ENCODE peak calls at places on chromosomes 12 and 14, in four cellular contexts. One of them, this sample, is unnamed.

GRCh38 chr12:31903025-31903424 is 56.2 kb upstream of the RESF1 start:
- DNase-seq in activated CD8-positive, alpha-beta memory T cell treated with anti-CD3 and anti-CD28 coated beads, Interleukin-2, amount 10 ng/mL, durations not matched to agents 7 days and 5 days: no peak
- DNase-seq in EH: no peak
- DNase-seq in fibroblast of lung: no peak
- DNase-seq in this sample: no peak

GRCh38 chr14:95575820-95576473 is 41.1 kb downstream of the GLRX5 start:
- DNase-seq in EH: no peak
- DNase-seq in fibroblast of lung: no peak
- DNase-seq in activated CD8-positive, alpha-beta memory T cell treated with anti-CD3 and anti-CD28 coated beads, Interleukin-2, amount 10 ng/mL, durations not matched to agents 7 days and 5 days: no peak
- DNase-seq in this sample: no peak

GRCh38 chr14:71322660-71323250 is 415.5 kb downstream of the PCNX1 start:
- DNase-seq in fibroblast of lung: peak; percentile 82
- DNase-seq in activated CD8-positive, alpha-beta memory T cell treated with anti-CD3 and anti-CD28 coated beads, Interleukin-2, amount 10 ng/mL, durations not matched to agents 7 days and 5 days: peak; percentile 45
- DNase-seq in EH: peak; percentile 73
- DNase-seq in this sample: peak; percentile 35

GRCh38 chr14:54435500-54435981 is 5.6 kb downstream of the CNIH1 start:
- DNase-seq in EH: peak; percentile 89
- DNase-seq in fibroblast of lung: peak; percentile 57
- DNase-seq in activated CD8-positive, alpha-beta memory T cell treated with anti-CD3 and anti-CD28 coated beads, Interleukin-2, amount 10 ng/mL, durations not matched to agents 7 days and 5 days: no peak
- DNase-seq in this sample: no peak

GRCh38 chr14:21476526-21476924 is 234 bp downstream of the RAB2B start:
- DNase-seq in fibroblast of lung: no peak
- DNase-seq in activated CD8-positive, alpha-beta memory T cell treated with anti-CD3 and anti-CD28 coated beads, Interleukin-2, amount 10 ng/mL, durations not matched to agents 7 days and 5 days: no peak
- DNase-seq in EH: no peak
- DNase-seq in this sample: peak; percentile 18

GRCh38 chr12:118355838-118356237 is 16.9 kb downstream of the TAOK3 start:
- DNase-seq in fibroblast of lung: no peak
- DNase-seq in EH: peak; percentile 64
- DNase-seq in activated CD8-positive, alpha-beta memory T cell treated with anti-CD3 and anti-CD28 coated beads, Interleukin-2, amount 10 ng/mL, durations not matched to agents 7 days and 5 days: no peak
- DNase-seq in this sample: no peak

GRCh38 chr14:101511620-101512395 is 49.5 kb upstream of the DIO3 start:
- DNase-seq in EH: no peak
- DNase-seq in activated CD8-positive, alpha-beta memory T cell treated with anti-CD3 and anti-CD28 coated beads, Interleukin-2, amount 10 ng/mL, durations not matched to agents 7 days and 5 days: no peak
- DNase-seq in fibroblast of lung: no peak
- DNase-seq in this sample: no peak

GRCh38 chr12:26941251-26941650 is 3.0 kb downstream of the FGFR1OP2 start:
- DNase-seq in activated CD8-positive, alpha-beta memory T cell treated with anti-CD3 and anti-CD28 coated beads, Interleukin-2, amount 10 ng/mL, durations not matched to agents 7 days and 5 days: no peak
- DNase-seq in EH: no peak
- DNase-seq in fibroblast of lung: no peak
- DNase-seq in this sample: no peak

GRCh38 chr12:13964666-13965065 is 16.7 kb downstream of the GRIN2B start:
- DNase-seq in fibroblast of lung: no peak
- DNase-seq in activated CD8-positive, alpha-beta memory T cell treated with anti-CD3 and anti-CD28 coated beads, Interleukin-2, amount 10 ng/mL, durations not matched to agents 7 days and 5 days: no peak
- DNase-seq in EH: no peak
- DNase-seq in this sample: no peak

This sample was measured in Panc1.